ENCODE peak calls at places on chromosomes 4 and X, in four cellular contexts. K is stomach, F is colonic mucosa, H is hepatocyte. A is an unnamed sample.

GRCh38 chr4:24560770-24561415 is 23.5 kb downstream of the DHX15 start:
- DNase-seq in F (no peak), K (no peak), H (no peak), A (no peak)

GRCh38 chr4:182619659-182620058 is 297.5 kb downstream of the DCTD start:
- DNase-seq in F (no peak), K (no peak), H (no peak), A (no peak)

GRCh38 chrX:67105758-67106116 is 438.1 kb upstream of the AR start:
- DNase-seq in H (no peak), K (no peak), F (no peak), A (no peak)

GRCh38 chrX:19990519-19991349 is at the start of gene BCLAF3:
- DNase-seq in K (peak; percentile 90), F (peak; percentile 88), H (peak; percentile 94), A (peak; percentile 63)

GRCh38 chr4:94669672-94670664 is 87.8 kb upstream of the BMPR1B start:
- DNase-seq in F (no peak), H (no peak), K (no peak), A (no peak)

GRCh38 chr4:7021930-7022658 is 21.1 kb upstream of the TADA2B start:
- DNase-seq in F (no peak), H (peak; percentile 42), K (no peak), A (peak; percentile 71)

GRCh38 chr4:66000500-66001117 is 330.3 kb upstream of the EPHA5 start:
- DNase-seq in F (no peak), H (no peak), K (no peak), A (no peak)

GRCh38 chr4:18404642-18405041 is 383.1 kb upstream of the LCORL start:
- DNase-seq in H (no peak), K (no peak), F (no peak), A (no peak)

GRCh38 chr4:26885912-26886274 is 25.3 kb downstream of the STIM2 start:
- DNase-seq in H (no peak), K (no peak), F (peak; percentile 28), A (no peak)

GRCh38 chrX:15507005-15507404 is 6.4 kb downstream of the BMX start:
- DNase-seq in F (no peak), K (no peak), H (no peak), A (no peak)

GRCh38 chrX:101257448-101258259 is 33.5 kb downstream of the TAF7L start:
- DNase-seq in K (no peak), H (no peak), F (no peak), A (no peak)

GRCh38 chrX:15465347-15465746 is 27.8 kb downstream of the PIR start:
- DNase-seq in F (no peak), K (no peak), H (no peak), A (no peak)

GRCh38 chrX:131752493-131753198 is 208.8 kb downstream of the OR13H1 start:
- DNase-seq in F (peak; percentile 90), K (peak; percentile 84), H (no peak), A (peak; percentile 72)

GRCh38 chrX:125621588-125621927 is 301.9 kb downstream of the TEX13C start:
- DNase-seq in K (no peak), F (no peak), H (no peak), A (no peak)

GRCh38 chr4:154911097-154911496 is 130.0 kb downstream of the RBM46 start:
- DNase-seq in H (peak; percentile 32), F (no peak), K (no peak), A (no peak)

GRCh38 chr4:47855350-47855749 is 17.5 kb upstream of the CORIN start:
- DNase-seq in F (no peak), H (no peak), K (no peak), A (no peak)

GRCh38 chrX:139890991-139891700 is 41.7 kb downstream of the ATP11C start:
- DNase-seq in K (no peak), H (no peak), F (no peak), A (peak; percentile 27)

GRCh38 chrX:10755477-10756334 is 135.3 kb upstream of the MID1 start:
- DNase-seq in K (no peak), F (no peak), H (peak; percentile 20), A (peak; percentile 68)

GRCh38 chr4:82517043-82517442 is 44.7 kb downstream of the TMEM150C start:
- DNase-seq in H (no peak), F (no peak), K (no peak), A (no peak)

GRCh38 chr4:24070117-24070516 is 180.3 kb upstream of the PPARGC1A start:
- DNase-seq in K (no peak), F (no peak), H (no peak), A (peak; percentile 79)

GRCh38 chrX:46912673-46913491 is 661 bp downstream of the JADE3 start:
- DNase-seq in F (peak; percentile 40), H (peak; percentile 66), K (peak; percentile 45), A (peak; percentile 24)

GRCh38 chrX:132837126-132837525 is 121.3 kb downstream of the HS6ST2 start:
- DNase-seq in F (peak; percentile 25), H (peak; percentile 23), K (no peak), A (peak; percentile 27)

GRCh38 chr4:123619895-123620294 is 223.3 kb downstream of the SPRY1 start:
- DNase-seq in H (no peak), K (no peak), F (no peak), A (no peak)

DNA sequence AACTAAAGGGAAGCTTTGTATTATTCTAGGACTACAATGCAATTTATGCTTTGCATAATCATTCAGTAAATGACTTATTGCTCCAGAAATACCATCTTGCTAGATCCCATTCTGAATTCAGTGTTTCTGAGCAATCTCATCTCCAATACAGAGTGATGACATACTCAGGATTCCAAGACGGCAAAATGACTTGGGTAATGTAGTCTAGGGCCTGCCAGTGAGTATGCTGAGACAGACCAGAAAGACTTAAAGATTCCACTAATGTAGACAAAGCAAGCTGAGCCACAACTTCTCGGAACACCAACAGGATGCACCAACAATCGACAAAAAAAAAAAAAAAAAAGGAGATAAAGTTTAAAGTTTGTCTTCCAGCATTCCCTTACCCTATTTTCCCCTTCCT is 939 bp upstream of the SEC24B start:
- DNase-seq in F (no peak), H (peak; percentile 57), K (no peak), A (peak; percentile 70)
- H3K27ac ChIP-seq in F (peak overlapping the region; percentile 92), H (peak overlapping the region; percentile 98), K (peak overlapping the region; percentile 96), A (peak overlapping the region; percentile 85)

GRCh38 chrX:150570512-150570911 is 2.1 kb downstream of the MTM1 start:
- DNase-seq in K (no peak), F (no peak), H (no peak), A (no peak)

GRCh38 chrX:150566734-150567182 is 1.7 kb upstream of the MTM1 start:
- DNase-seq in H (no peak), F (no peak), K (no peak), A (no peak)

GRCh38 chrX:150569155-150569477 is 695 bp downstream of the MTM1 start:
- DNase-seq in H (peak; percentile 46), F (no peak), K (peak; percentile 34), A (peak; percentile 3)

GRCh38 chrX:150567645-150568319 is 639 bp upstream of the MTM1 start:
- DNase-seq in F (no peak), H (no peak), K (no peak), A (no peak)

GRCh38 chrX:150568320-150569154 is at the start of gene MTM1:
- DNase-seq in K (peak; percentile 92), H (peak; percentile 96), F (peak; percentile 92), A (peak; percentile 87)
- TF ChIP-seq CTCF in K (no peak), H (no peak), F (no peak), A (no peak)

GRCh38 chr4:99352602-99353580 is at the start of gene ADH1C:
- DNase-seq in H (peak; percentile 17), K (no peak), F (peak; percentile 71), A (peak; percentile 9)
- H3K4me3 ChIP-seq in H (no peak within 1 kb of the TSS), K (peak within 1 kb of the TSS; percentile 14), F (peak within 1 kb of the TSS; percentile 20), A (no peak within 1 kb of the TSS)

DNA sequence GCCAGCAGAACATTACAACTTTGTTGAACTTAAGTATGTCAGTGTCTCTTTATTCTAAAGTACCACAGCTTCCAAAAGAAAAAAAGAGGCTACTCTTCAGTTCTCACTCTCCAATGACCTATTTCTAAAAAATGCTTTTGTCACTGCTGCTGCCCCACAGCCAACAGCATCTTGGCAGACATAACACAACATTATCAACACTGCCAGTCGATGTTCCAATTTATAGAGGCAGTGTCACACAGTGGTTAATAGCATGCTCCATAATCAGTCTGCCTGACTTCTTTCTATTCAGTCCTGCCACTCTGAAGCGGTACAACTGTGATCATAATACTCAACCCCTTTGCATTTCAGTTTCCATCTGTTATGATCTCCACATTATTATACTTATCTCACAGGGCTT is 69.2 kb downstream of the PLS3 start:
- DNase-seq in K (no peak), H (no peak), F (no peak), A (no peak)
- H3K27ac ChIP-seq in K (no peak overlapping the region), H (no peak overlapping the region), F (no peak overlapping the region), A (no peak overlapping the region)

GRCh38 chr4:8282742-8283141 is 13.2 kb downstream of the HTRA3 start:
- DNase-seq in K (no peak), F (no peak), H (no peak), A (no peak)
- TF ChIP-seq CTCF in K (no peak), F (no peak), H (no peak), A (no peak)

DNA sequence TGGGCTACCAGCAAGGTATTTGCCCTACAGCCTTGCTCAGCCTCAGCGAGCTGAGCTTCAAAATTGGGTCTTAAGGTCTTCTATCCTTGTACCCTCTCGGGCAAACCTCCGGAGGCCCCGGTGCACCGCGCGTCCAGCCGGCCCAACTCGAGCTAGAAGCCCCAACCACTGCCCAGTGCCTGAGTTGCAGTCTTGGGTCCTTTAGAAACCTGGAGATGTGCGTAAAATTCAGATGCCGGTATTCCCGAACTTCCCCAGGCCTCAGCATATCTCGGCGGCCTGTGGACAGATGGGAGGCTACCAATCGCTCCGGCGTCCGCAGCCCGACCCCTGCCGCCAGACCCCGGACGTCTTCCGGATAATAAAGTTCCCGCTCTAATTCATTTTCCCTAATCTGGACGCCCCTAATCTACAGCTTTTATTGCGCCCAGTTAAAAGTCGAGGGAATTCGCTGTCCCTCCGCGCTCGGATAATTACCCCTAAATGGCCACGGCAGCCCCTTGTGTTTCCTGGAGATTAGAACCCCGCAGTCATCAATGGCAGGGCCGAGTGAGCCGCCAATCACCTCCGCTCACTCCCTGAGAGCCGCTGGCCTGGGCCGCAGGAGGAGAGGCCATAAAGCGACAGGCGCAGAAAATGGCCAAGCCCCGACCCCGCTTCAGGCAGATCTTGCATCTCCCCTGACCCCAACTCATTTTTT is 1.5 kb upstream of the MSX1 start:
- DNase-seq in F (no peak), K (no peak), H (no peak), A (no peak)
- H3K4me3 ChIP-seq in F (no peak overlapping the region), K (no peak overlapping the region), H (no peak overlapping the region), A (no peak overlapping the region)

DNA sequence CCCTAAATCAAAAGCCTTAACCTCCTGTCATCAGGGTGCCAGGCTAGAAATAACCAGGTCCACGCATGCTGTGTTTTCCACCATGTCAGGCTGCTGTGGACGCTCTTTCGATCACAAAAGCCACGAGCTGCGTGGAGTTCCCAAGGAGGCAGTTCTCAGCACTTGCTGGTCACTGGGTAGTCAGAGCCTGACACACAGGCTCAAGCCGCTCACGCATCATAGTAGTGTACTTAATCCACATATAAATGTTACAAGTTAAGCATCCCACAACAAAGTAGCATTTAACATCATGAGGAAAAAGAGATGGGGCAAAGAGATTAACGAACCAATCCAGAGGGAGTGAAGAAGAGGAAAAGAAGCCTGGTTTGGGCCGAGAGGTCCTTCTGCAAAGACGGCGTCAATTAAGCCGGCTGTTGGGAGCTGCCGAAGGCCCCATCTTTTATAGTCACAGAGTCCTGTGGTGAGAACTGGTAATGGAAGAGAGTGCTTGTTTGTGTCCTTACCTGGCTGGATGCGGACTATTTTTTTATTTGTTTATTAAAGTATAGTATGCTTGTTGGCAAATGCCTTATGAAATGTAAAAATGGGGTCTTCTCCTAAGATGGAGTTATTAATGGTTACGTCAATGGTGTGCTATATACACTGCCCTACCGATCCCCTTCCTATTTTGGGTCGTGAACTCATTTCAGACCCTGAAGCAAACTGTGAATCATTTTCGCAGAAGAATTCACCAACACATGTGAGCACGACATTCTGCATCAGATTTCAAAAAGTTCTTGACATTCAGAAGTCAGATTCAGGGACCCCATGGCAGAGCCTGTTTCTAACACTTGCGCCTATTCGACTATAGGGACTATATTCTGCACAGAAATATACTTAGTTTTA is 675 bp downstream of the PRIMPOL start:
- DNase-seq in F (no peak), H (peak; percentile 44), K (no peak), A (no peak)
- H3K27ac ChIP-seq in F (peak overlapping the region; percentile 89), H (peak overlapping the region; percentile 92), K (peak overlapping the region; percentile 98), A (peak overlapping the region; percentile 78)